ENCODE peak calls at places on chromosomes 2 and 18, in nine cellular contexts. U is epithelial cell of proximal tubule; X is BE2C; B is thoracic aorta; G is lower leg skin; Q is WERI-Rb-1; J is CD8-positive, alpha-beta T cell; D is lung; S is cardiac muscle cell. A is an unnamed sample.

GRCh38 chr18:50340078-50340477 is 34.8 kb upstream of the SKA1 start:
- DNase-seq in G (no peak), B (no peak), D (no peak), Q (peak), S (no peak), X (no peak), J (no peak), U (no peak), A (no peak)

GRCh38 chr2:47091118-47091517 is 64.0 kb downstream of the STPG4 start:
- DNase-seq in B (no peak), G (no peak), J (no peak), X (no peak), Q (no peak), S (no peak), U (no peak), D (no peak), A (no peak)

GRCh38 chr18:44927127-44927849 is 246.6 kb downstream of the SETBP1 start:
- DNase-seq in S (no peak), X (no peak), D (no peak), J (no peak), G (no peak), Q (no peak), B (no peak), U (no peak), A (no peak)

GRCh38 chr2:190592831-190593230 is 56.1 kb upstream of the NAB1 start:
- DNase-seq in Q (no peak), G (no peak), X (no peak), J (no peak), B (no peak), U (no peak), D (no peak), S (no peak), A (no peak)

GRCh38 chr2:71787108-71787415 is 333.7 kb downstream of the DYSF start:
- DNase-seq in J (no peak), B (no peak), Q (no peak), U (no peak), D (no peak), S (no peak), G (no peak), X (no peak), A (no peak)

GRCh38 chr2:178870703-178871102 is 63.5 kb upstream of the TTN start:
- DNase-seq in G (no peak), Q (no peak), S (no peak), X (no peak), D (no peak), U (peak), B (no peak), J (no peak), A (no peak)

GRCh38 chr2:1925516-1925915 is 181.2 kb upstream of the PXDN start:
- DNase-seq in X (no peak), G (no peak), B (no peak), J (no peak), Q (no peak), D (no peak), U (no peak), S (no peak), A (no peak)

GRCh38 chr18:45974088-45974536 is 7.0 kb upstream of the EPG5 start:
- DNase-seq in D (peak), B (peak), G (peak), Q (peak), U (no peak), S (peak), J (peak), X (peak), A (peak)

GRCh38 chr2:102929721-102930120 is 167.9 kb downstream of the TMEM182 start:
- DNase-seq in B (no peak), U (no peak), J (no peak), X (no peak), S (no peak), G (no peak), Q (no peak), D (no peak), A (no peak)

GRCh38 chr2:20634430-20635095 is 16.3 kb downstream of the HS1BP3 start:
- DNase-seq in G (no peak), U (no peak), X (no peak), B (no peak), S (no peak), J (no peak), Q (no peak), D (no peak), A (no peak)

GRCh38 chr2:137951606-137952005 is 12.7 kb upstream of the HNMT start:
- DNase-seq in B (no peak), G (no peak), Q (no peak), J (no peak), D (no peak), X (no peak), U (no peak), S (no peak), A (no peak)

GRCh38 chr2:37688771-37689468 is 17.5 kb upstream of the CDC42EP3 start:
- DNase-seq in G (no peak), X (peak), D (no peak), U (peak), J (no peak), Q (no peak), B (no peak), S (peak), A (peak)

GRCh38 chr2:73984203-73984921 is at the start of gene TET3:
- DNase-seq in B (no peak), G (no peak), X (peak), Q (peak), D (no peak), S (peak), J (peak), U (no peak), A (no peak)

GRCh38 chr2:217366996-217367395 is 507.1 kb upstream of the TNP1 start:
- DNase-seq in D (no peak), J (no peak), Q (peak), S (no peak), U (no peak), X (no peak), G (no peak), B (no peak), A (no peak)

GRCh38 chr2:161414385-161415040 is 1.6 kb upstream of the TBR1 start:
- DNase-seq in S (peak), J (no peak), B (no peak), G (no peak), U (no peak), Q (peak), X (peak), D (no peak), A (no peak)

GRCh38 chr2:98582523-98582922 is 25.8 kb downstream of the COA5 start:
- DNase-seq in X (no peak), D (no peak), Q (no peak), B (no peak), S (no peak), G (no peak), U (no peak), J (no peak), A (no peak)

GRCh38 chr18:69631281-69631680 is 230.6 kb downstream of the DOK6 start:
- DNase-seq in B (no peak), U (no peak), D (no peak), Q (no peak), G (no peak), J (no peak), S (no peak), X (peak), A (no peak)

GRCh38 chr2:129865976-129866375 is 113.5 kb upstream of the RAB6C start:
- DNase-seq in S (no peak), G (no peak), Q (no peak), B (no peak), X (no peak), J (no peak), D (peak), U (no peak), A (no peak)
- TF ChIP-seq CTCF in S (no peak), G (no peak), Q (no peak), B (no peak), X (no peak), J (no peak), D (no peak), U (no peak), A (no peak)

GRCh38 chr2:119545754-119546445 is 1.7 kb downstream of the CFAP221 start:
- DNase-seq in X (no peak), D (no peak), Q (no peak), J (no peak), S (no peak), G (no peak), B (no peak), U (no peak), A (peak)
- H3K4me3 ChIP-seq in X (no peak), D (no peak), Q (no peak), J (no peak), S (no peak), G (no peak), B (no peak), U (peak), A (no peak)

DNA sequence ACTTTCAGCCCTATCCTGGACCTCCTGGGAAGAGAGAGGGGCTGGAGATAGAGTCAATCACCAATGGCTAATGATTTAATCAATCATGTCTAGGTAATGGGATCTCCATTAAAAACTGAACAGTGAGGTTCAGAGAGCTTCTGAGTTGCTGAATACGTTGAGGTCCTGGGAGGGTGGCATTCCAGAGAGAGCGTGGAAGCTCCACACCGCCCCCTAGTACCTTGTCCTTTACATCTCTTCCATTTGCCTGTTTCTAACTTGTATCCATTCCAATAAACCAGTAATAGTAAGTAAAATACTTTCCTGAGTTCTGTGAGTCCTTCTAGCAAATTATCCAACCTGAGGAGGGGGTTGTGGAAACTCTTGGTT is 101.7 kb downstream of the B3GNT2 start:
- DNase-seq in U (no peak), G (no peak), X (no peak), Q (no peak), J (no peak), S (peak), D (no peak), B (no peak), A (no peak)
- TF ChIP-seq CTCF in U (peak), G (no peak), X (peak), Q (peak), J (no peak), S (peak), D (no peak), B (no peak), A (no peak)

DNA sequence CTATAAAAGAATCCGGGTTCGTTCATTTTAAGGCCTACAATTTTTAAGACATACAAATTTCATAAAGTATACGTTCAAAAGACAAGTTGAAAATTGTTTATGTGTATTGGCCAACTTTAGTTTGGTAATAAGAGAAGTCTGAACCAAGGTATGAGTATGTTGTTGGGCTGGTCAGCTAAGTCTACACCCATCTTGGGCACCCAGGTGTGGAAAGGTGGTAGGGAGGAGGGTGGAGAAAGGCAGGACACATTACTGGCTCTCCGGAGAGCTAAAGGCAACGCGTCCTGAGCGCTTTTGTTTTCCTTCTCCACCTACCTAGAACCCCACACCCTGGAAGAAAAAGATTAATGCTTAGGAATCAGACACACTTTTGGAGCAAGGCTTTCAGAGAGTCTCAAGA is 899 bp upstream of the PELI1 start:
- DNase-seq in B (no peak), Q (no peak), X (no peak), D (no peak), S (no peak), J (no peak), G (no peak), U (no peak), A (no peak)
- H3K4me3 ChIP-seq in B (no peak), Q (no peak), X (no peak), D (no peak), S (no peak), J (no peak), G (no peak), U (no peak), A (no peak)

DNA sequence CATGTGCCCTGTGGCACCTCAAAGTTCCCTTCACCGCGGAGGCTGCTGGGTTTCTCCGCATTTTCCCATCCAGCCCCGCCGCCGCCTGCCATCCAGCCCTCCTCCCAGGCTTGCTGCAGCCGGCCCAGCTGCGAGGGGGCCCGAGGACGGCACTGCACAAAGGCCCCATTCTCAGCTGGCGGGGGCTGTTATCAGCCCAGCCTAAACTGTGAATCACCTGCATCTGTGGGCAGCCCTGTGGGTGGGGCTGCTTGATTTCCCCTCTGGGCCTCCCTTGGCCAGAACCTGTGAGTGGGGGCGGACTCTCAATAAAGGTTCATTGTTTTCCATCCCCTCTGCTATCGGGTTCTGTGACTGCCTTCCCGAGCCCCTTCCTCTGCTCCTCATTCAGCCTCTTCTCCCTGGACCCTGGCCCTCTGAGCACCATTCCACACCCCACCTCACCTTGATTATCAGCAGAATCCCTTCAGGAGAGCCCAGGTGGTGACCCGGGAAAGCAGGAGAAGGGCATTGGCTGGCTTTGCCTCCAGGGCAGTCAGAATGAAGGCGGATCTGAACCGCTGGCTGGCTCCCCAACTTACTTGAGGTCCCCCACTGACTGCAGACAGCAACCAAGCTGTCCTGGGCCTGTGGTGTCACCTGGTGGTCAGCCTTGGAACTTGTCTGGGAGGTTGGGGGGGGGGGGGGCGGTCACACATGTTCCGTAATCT is 204.5 kb downstream of the ZFP36L2 start:
- DNase-seq in S (no peak), J (no peak), Q (no peak), G (no peak), B (no peak), X (no peak), D (no peak), U (no peak), A (no peak)
- TF ChIP-seq CTCF in S (peak), J (no peak), Q (peak), G (no peak), B (no peak), X (peak), D (no peak), U (peak), A (peak)

GRCh38 chr2:213726101-213726500 is 441.8 kb downstream of the SPAG16 start:
- DNase-seq in G (no peak), Q (no peak), J (no peak), X (no peak), U (no peak), D (no peak), B (no peak), S (no peak), A (no peak)

GRCh38 chr2:213722564-213722963 is 438.3 kb downstream of the SPAG16 start:
- DNase-seq in Q (no peak), D (no peak), U (no peak), S (no peak), B (no peak), X (no peak), G (no peak), J (no peak), A (no peak)

GRCh38 chr2:213723707-213724106 is 439.4 kb downstream of the SPAG16 start:
- DNase-seq in U (no peak), Q (no peak), G (no peak), B (no peak), J (no peak), X (no peak), D (no peak), S (no peak), A (no peak)

GRCh38 chr2:213723051-213723560 is 438.8 kb downstream of the SPAG16 start:
- DNase-seq in U (no peak), Q (peak), D (no peak), J (no peak), G (no peak), B (no peak), X (peak), S (no peak), A (no peak)
- H3K4me3 ChIP-seq in U (no peak), Q (no peak), D (no peak), J (no peak), G (no peak), B (no peak), X (no peak), S (no peak), A (no peak)

DNA sequence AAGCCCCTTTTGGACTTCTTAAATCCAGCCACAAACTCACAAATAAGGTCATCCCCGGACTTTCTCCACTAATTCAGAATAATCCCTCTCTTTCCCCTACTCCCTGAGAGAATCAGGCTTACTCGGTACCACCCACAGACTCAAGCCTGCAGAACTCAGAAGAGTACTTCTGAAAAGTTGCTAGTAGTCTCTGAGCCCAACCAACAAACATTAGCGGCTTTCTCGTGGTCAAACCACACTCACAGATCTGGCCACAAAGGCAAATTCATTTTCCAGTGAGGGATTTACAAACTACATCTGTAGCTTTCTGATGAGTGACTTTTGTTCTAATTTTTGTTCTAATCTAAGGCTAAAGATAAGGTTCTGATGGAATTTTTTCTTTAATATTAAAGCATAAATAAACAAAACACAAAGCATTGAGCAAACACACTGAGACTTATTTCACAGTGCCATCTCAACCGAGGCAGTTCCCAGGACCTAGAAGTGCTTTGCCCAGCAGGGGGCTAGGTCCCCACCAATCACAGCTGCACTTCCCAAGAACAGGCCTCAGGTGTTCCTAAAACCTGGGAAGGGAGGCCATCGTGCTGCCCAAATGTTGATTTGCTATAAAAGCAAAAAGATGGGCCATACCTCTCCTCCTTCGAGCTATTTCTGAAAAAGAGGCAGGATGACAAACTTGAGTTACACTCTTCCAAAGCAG is 110.7 kb downstream of the COLEC12 start:
- DNase-seq in B (no peak), S (no peak), U (no peak), G (no peak), X (no peak), Q (no peak), J (no peak), D (no peak), A (peak)
- TF ChIP-seq CTCF in B (no peak), S (peak), U (peak), G (no peak), X (peak), Q (peak), J (no peak), D (no peak), A (peak)

DNA sequence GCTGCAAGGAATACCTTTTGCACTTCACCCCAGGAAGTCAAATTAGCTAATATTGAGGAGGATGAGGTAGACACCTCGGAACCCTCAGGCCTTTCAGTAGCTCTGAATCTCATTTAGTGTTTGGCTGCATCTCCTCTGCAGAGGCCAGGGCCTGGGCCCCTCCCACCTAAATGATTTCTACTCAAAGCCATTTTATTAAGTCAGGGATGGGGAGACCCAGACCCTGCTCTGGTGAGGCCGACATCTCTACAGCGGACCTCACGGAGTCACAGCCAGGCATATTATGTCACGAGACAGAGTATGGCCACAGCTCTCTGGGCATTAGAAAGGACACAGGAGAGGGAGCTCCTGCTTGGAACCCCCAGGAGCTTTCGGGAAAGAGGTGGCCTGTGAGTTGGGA is 305.5 kb downstream of the ALK start:
- DNase-seq in Q (peak), U (no peak), X (no peak), J (no peak), G (no peak), S (no peak), D (no peak), B (no peak), A (no peak)
- H3K4me3 ChIP-seq in Q (no peak), U (no peak), X (no peak), J (no peak), G (no peak), S (no peak), D (no peak), B (no peak), A (no peak)